ENCODE peak calls at places on chromosomes 11 and 22, in six cellular contexts. Q is gastrocnemius medialis, P is left ventricle myocardium inferior, B is neural progenitor cell, F is tibial artery, N is fibroblast of lung. A is an unnamed sample.

GRCh38 chr11:8839957-8840945 is 70.7 kb upstream of the AKIP1 start:
- DNase-seq in Q (no peak), P (peak), B (peak), F (no peak), N (peak), A (no peak)

GRCh38 chr11:2205214-2205770 is 33.7 kb upstream of the TH start:
- DNase-seq in Q (no peak), P (no peak), B (no peak), F (peak), N (no peak), A (no peak)

GRCh38 chr11:65429724-65430405 is 7.3 kb downstream of the NEAT1 start:
- DNase-seq in Q (no peak), P (peak), B (no peak), F (peak), N (peak), A (peak)

GRCh38 chr11:122733301-122733686 is 77.8 kb downstream of the UBASH3B start:
- DNase-seq in Q (peak), P (peak), B (no peak), F (peak), N (peak), A (peak)

GRCh38 chr22:43230983-43231723 is 44.2 kb upstream of the TTLL12 start:
- DNase-seq in Q (no peak), P (peak), B (peak), F (no peak), N (peak), A (no peak)

GRCh38 chr11:68819362-68819761 is 22.4 kb downstream of the CPT1A start:
- DNase-seq in Q (no peak), P (no peak), B (no peak), F (no peak), N (no peak), A (no peak)

GRCh38 chr11:131748146-131749050 is 378.0 kb downstream of the NTM start:
- DNase-seq in Q (peak), P (peak), B (peak), F (peak), N (peak), A (peak)

GRCh38 chr11:130490682-130491449 is 42.4 kb downstream of the ADAMTS15 start:
- DNase-seq in Q (no peak), P (no peak), B (no peak), F (no peak), N (no peak), A (no peak)

GRCh38 chr22:48709976-48710375 is 1117.7 kb downstream of the BRD1 start:
- DNase-seq in Q (no peak), P (peak), B (no peak), F (no peak), N (no peak), A (no peak)

GRCh38 chr11:116509566-116509965 is 263.2 kb downstream of the BUD13 start:
- DNase-seq in Q (no peak), P (no peak), B (no peak), F (no peak), N (no peak), A (no peak)

GRCh38 chr11:94926698-94927237 is 46.6 kb downstream of the CWC15 start:
- DNase-seq in Q (peak), P (peak), B (no peak), F (peak), N (peak), A (peak)

GRCh38 chr11:119320593-119321524 is 3.9 kb upstream of the MCAM start:
- DNase-seq in Q (no peak), P (peak), B (peak), F (peak), N (peak), A (no peak)

GRCh38 chr11:134360050-134360835 is 28.5 kb downstream of the GLB1L2 start:
- DNase-seq in Q (peak), P (peak), B (peak), F (peak), N (peak), A (peak)

GRCh38 chr11:70191495-70192140 is 11.5 kb upstream of the FADD start:
- DNase-seq in Q (peak), P (peak), B (peak), F (peak), N (peak), A (peak)

GRCh38 chr11:76189682-76190081 is 16.6 kb downstream of the WNT11 start:
- DNase-seq in Q (no peak), P (no peak), B (no peak), F (no peak), N (no peak), A (no peak)

GRCh38 chr11:8086001-8086479 is 5.0 kb downstream of the TUB start:
- DNase-seq in Q (no peak), P (no peak), B (no peak), F (no peak), N (peak), A (no peak)

GRCh38 chr11:10742460-10743208 is 8.4 kb upstream of the CTR9 start:
- DNase-seq in Q (no peak), P (no peak), B (no peak), F (no peak), N (peak), A (no peak)

GRCh38 chr11:84273541-84273940 is 987.4 kb upstream of the CCDC90B start:
- DNase-seq in Q (no peak), P (no peak), B (no peak), F (no peak), N (no peak), A (no peak)

GRCh38 chr11:95134491-95134890 is 44.8 kb downstream of the ENDOD1 start:
- DNase-seq in Q (no peak), P (no peak), B (no peak), F (no peak), N (peak), A (no peak)

GRCh38 chr22:26134654-26135330 is 34.5 kb upstream of the SEZ6L start:
- DNase-seq in Q (no peak), P (no peak), B (no peak), F (no peak), N (no peak), A (no peak)

GRCh38 chr11:72704028-72704782 is 30.0 kb upstream of the PDE2A start:
- DNase-seq in Q (no peak), P (no peak), B (no peak), F (no peak), N (no peak), A (no peak)

GRCh38 chr11:89182773-89183172 is 5.1 kb downstream of the TYR start:
- DNase-seq in Q (no peak), P (no peak), B (no peak), F (no peak), N (peak), A (no peak)

GRCh38 chr11:12930850-12931249 is 78.3 kb upstream of the RASSF10 start:
- DNase-seq in Q (no peak), P (no peak), B (no peak), F (no peak), N (no peak), A (no peak)

GRCh38 chr11:105923814-105924213 is 98.2 kb downstream of the MSANTD4 start:
- DNase-seq in Q (no peak), P (no peak), B (no peak), F (no peak), N (peak), A (no peak)

DNA sequence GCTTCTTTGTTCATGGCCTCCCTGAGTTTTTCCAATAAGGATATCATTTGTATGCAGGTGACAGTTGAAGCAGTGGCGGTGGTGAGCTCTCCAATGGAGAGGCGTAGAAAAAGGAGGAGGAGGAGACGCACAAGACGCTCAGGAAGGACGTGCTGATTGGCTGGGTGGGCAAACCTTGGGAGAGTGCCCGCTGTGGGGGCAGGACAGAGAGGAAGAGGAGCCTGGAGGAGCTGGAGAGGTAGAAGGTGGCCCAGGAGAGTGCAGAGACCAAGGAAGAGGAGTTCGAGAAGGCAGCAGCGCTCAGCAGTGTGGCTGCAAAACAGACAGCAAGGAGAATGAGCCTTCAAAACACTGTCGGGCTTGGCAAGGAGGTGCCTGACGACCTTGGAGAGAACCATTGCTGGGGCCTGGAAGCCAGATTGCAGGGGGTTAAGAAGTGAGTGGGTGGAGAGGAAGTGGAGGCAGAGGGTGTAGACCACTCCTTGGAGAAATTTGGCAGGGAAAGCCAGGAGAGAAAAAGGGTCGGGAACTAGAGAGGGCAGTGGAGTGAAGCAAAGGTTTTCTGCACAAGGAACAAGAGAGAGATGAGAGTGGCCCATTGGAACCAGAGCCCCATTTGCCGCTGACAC is 7.5 kb downstream of the CLCF1 start:
- DNase-seq in Q (no peak), P (no peak), B (no peak), F (no peak), N (no peak), A (no peak)
- H3K27ac ChIP-seq in Q (no peak), P (peak), B (no peak), F (peak), N (no peak), A (peak)

GRCh38 chr11:45945392-45945999 is 23.0 kb downstream of the LARGE2 start:
- DNase-seq in Q (no peak), P (no peak), B (no peak), F (no peak), N (no peak), A (no peak)
- TF ChIP-seq CTCF in Q (no peak), P (no peak), B (no peak), F (no peak), N (no peak), A (no peak)

DNA sequence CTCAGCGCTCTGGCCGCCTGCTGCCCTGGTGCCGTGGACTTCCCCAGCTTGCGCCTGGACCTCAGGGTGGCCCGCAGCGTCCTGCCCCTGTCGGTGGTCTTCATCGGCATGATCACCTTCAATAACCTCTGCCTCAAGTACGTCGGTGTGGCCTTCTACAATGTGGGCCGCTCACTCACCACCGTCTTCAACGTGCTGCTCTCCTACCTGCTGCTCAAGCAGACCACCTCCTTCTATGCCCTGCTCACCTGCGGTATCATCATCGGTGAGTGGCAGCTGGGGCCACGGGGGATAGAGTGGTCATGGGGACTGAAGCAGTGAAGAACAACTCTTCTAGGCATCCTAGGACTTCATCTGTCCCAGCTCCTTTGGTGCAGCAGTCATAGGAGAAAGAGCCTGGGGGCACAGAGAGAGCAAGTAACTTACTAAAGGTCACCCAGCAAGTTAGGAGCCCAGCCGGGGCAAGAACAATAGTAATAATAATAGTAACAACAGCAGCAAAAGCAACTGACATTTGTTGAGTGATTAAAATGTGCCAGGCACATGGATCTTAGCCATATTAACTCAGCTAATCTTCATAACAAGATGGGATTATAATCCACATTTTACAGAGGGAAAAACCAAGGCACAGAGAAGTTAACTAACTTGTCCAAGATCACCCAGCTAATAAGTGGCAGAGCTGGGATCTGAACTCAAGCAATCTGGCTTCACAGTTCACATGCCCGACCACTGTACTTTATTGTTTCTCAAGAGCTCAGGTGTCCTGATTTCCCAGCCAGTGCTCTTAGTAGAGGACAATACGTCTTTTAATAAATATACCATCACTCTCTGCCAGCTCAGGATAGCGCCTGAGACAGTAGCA is 1.4 kb downstream of the SLC35C1 start:
- DNase-seq in Q (no peak), P (no peak), B (no peak), F (no peak), N (no peak), A (no peak)
- H3K27ac ChIP-seq in Q (peak), P (peak), B (no peak), F (no peak), N (peak), A (peak)

GRCh38 chr11:35305670-35306382 is 113.5 kb downstream of the SLC1A2 start:
- DNase-seq in Q (no peak), P (no peak), B (peak), F (no peak), N (peak), A (no peak)
- TF ChIP-seq CTCF in Q (no peak), P (peak), B (peak), F (peak), N (peak), A (no peak)

A was measured in right atrium auricular region.